ENCODE peak calls at places on chromosomes 12 and 14, in five cellular contexts. Q is thoracic aorta, H is astrocyte, P is dorsolateral prefrontal cortex, B is fibroblast of villous mesenchyme. F is an unnamed sample.

GRCh38 chr14:55482936-55483605 is 42.7 kb upstream of the TBPL2 start:
- DNase-seq in P (no peak), Q (no peak), H (peak), B (no peak), F (no peak)

GRCh38 chr14:101459392-101459900 is 101.8 kb upstream of the DIO3 start:
- DNase-seq in Q (no peak), H (no peak), P (no peak), B (no peak), F (no peak)

GRCh38 chr12:15364221-15365170 is 42.2 kb downstream of the PTPRO start:
- DNase-seq in B (no peak), H (peak), P (no peak), Q (no peak), F (peak)

GRCh38 chr12:82474798-82475184 is 116.5 kb downstream of the METTL25 start:
- DNase-seq in P (no peak), H (peak), Q (no peak), B (no peak), F (no peak)

GRCh38 chr12:79522657-79523386 is 167.9 kb downstream of the PAWR start:
- DNase-seq in H (no peak), B (no peak), P (no peak), Q (no peak), F (no peak)

GRCh38 chr14:20454359-20454644 is 310 bp downstream of the OSGEP start:
- DNase-seq in P (no peak), H (peak), Q (peak), B (peak), F (peak)

GRCh38 chr12:7064516-7064915 is 4.0 kb downstream of the C1S start:
- DNase-seq in H (no peak), P (no peak), B (no peak), Q (no peak), F (peak)

GRCh38 chr14:37903561-37904191 is 304.0 kb upstream of the SSTR1 start:
- DNase-seq in B (peak), Q (no peak), H (peak), P (peak), F (peak)

GRCh38 chr12:111180830-111181726 is 187.8 kb downstream of the PHETA1 start:
- DNase-seq in P (peak), Q (peak), H (no peak), B (peak), F (peak)

GRCh38 chr12:4960547-4960946 is 50.8 kb downstream of the KCNA1 start:
- DNase-seq in Q (no peak), B (no peak), P (peak), H (no peak), F (no peak)

GRCh38 chr14:24895622-24896021 is 154.3 kb downstream of the STXBP6 start:
- DNase-seq in B (no peak), P (no peak), H (no peak), Q (no peak), F (no peak)

GRCh38 chr14:60204843-60205774 is 39.9 kb upstream of the DHRS7 start:
- DNase-seq in Q (no peak), P (no peak), H (no peak), B (no peak), F (no peak)

GRCh38 chr12:76820888-76821482 is 57.1 kb downstream of the ZDHHC17 start:
- DNase-seq in B (peak), Q (no peak), H (peak), P (no peak), F (peak)

GRCh38 chr14:68596701-68597100 is 196.2 kb downstream of the ZFP36L1 start:
- DNase-seq in B (no peak), Q (no peak), P (no peak), H (no peak), F (no peak)

GRCh38 chr12:116164263-116164817 is 113.2 kb downstream of the MED13L start:
- DNase-seq in B (peak), Q (no peak), H (peak), P (no peak), F (no peak)

DNA sequence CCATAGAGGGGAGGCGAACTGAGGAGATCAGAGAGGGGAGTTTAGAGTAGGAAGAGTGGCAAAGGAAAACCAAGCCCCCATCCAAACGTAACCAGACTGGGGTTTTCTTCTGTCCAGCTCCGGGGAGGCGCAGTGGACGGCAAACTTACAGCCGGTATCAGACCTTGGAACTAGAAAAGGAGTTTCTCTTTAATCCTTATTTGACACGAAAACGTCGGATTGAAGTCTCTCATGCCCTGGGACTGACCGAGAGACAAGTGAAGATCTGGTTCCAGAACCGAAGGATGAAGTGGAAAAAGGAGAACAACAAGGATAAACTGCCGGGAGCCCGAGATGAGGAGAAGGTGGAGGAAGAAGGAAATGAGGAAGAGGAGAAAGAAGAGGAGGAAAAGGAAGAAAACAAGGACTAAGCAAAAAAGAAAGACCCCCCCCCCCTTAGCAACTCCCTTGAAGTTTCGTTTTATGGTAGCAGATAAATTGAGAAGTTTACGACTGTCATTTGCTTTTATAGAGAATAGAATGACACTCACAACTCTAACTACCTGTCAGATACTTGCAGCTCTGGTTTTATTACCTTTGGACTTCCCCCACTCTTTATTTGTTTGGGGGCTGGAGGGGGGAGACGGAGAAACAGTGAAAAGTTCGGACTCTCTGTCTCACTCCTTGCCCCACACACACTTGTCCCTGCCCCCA is 2.3 kb downstream of the HOXC8 start:
- DNase-seq in P (no peak), Q (no peak), B (no peak), H (no peak), F (no peak)
- H3K4me3 ChIP-seq in P (no peak), Q (no peak), B (peak), H (no peak), F (peak)

GRCh38 chr12:25419595-25419994 is 133.5 kb downstream of the LMNTD1 start:
- DNase-seq in B (no peak), Q (no peak), H (no peak), P (no peak), F (no peak)
- TF ChIP-seq CTCF in B (no peak), Q (no peak), H (no peak), P (no peak), F (no peak)

GRCh38 chr12:89019439-89020120 is 332.7 kb downstream of the DUSP6 start:
- DNase-seq in P (peak), B (peak), Q (peak), H (peak), F (peak)
- H3K4me3 ChIP-seq in P (peak), B (peak), Q (peak), H (peak), F (peak)

GRCh38 chr14:75794615-75795038 is 133.6 kb downstream of the TTLL5 start:
- DNase-seq in Q (no peak), B (peak), H (peak), P (no peak), F (peak)
- TF ChIP-seq CTCF in Q (peak), B (peak), H (peak), P (peak), F (peak)

DNA sequence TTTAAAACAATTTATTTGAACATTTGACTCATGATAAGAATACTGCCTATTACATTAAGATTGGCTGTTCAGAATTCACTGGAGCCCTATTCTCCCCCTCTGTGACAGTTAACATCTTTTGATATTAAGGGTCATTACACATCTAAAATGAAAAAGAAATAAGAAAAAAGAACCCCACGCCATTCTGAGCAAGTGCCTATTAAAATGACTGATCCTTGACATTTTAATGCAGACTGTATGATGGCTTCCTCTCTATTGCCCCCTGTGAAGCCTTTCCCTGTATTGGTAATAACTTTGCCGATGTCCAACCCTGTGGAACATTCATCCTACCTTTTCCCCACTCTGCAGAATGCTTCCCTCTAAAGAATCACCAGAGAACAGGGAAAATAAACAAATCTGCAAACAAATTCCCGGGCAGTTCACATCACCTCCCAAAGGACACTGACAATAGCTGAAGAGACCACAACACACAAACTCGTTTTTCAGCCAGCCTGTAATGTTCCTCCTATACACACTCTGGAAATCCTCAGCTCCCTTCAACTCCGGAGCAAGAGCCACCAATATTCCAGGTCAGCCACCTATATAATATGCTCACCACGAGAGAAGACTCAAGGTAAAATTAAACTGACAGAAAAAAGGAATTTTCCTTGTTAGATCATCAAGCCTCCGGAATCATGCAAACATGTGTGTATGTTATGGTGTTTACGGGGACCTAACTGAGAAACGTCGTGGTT is 2.1 kb downstream of the NIN start:
- DNase-seq in P (no peak), Q (no peak), H (no peak), B (no peak), F (no peak)
- H3K4me3 ChIP-seq in P (peak), Q (peak), H (peak), B (peak), F (peak)

GRCh38 chr12:22016982-22017381 is 29.0 kb upstream of the CMAS start:
- DNase-seq in H (no peak), B (no peak), Q (no peak), P (no peak), F (no peak)

GRCh38 chr12:22014041-22014782 is 31.8 kb upstream of the CMAS start:
- DNase-seq in B (peak), Q (no peak), P (no peak), H (no peak), F (peak)

GRCh38 chr12:22014783-22015144 is 31.3 kb upstream of the CMAS start:
- DNase-seq in Q (no peak), P (no peak), B (peak), H (no peak), F (peak)

GRCh38 chr12:22018860-22019259 is 27.2 kb upstream of the CMAS start:
- DNase-seq in Q (no peak), B (no peak), P (no peak), H (no peak), F (peak)
- TF ChIP-seq CTCF in Q (peak), B (no peak), P (peak), H (peak), F (peak)

DNA sequence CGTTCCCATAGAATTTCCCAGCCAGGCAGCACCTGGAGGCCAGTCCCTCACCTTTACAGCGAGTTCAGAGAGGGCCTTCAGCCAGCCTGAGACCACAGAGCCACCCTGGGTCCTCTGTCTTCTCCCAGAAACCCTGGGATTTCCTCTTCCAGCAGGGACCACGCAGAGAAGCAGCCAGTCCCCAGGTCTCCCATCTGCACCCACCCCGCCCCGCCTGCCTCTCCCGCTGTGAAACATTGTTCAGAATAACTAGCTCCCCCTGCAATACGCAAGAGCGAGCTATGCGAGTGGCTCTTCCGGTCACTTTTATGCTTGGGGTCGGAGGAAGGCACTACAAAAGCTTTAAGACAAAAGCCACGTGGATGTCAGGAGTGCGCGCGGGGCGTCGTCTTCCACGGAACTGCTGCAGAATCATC is 77.8 kb downstream of the SERPINA3 start:
- DNase-seq in B (no peak), Q (no peak), H (no peak), P (no peak), F (no peak)
- H3K4me3 ChIP-seq in B (no peak), Q (no peak), H (no peak), P (no peak), F (no peak)

GRCh38 chr12:130366159-130366558 is 28.5 kb downstream of the PIWIL1 start:
- DNase-seq in Q (no peak), H (no peak), B (no peak), P (no peak), F (no peak)

GRCh38 chr12:130372936-130373335 is 35.2 kb downstream of the PIWIL1 start:
- DNase-seq in Q (no peak), B (no peak), P (no peak), H (no peak), F (no peak)

GRCh38 chr12:130367003-130367402 is 29.3 kb downstream of the PIWIL1 start:
- DNase-seq in H (no peak), Q (no peak), P (no peak), B (no peak), F (no peak)

GRCh38 chr12:130364578-130364977 is 26.9 kb downstream of the PIWIL1 start:
- DNase-seq in P (no peak), Q (no peak), B (no peak), H (no peak), F (no peak)

GRCh38 chr12:130367523-130367922 is 29.8 kb downstream of the PIWIL1 start:
- DNase-seq in Q (no peak), H (no peak), B (no peak), P (no peak), F (no peak)
- TF ChIP-seq CTCF in Q (no peak), H (no peak), B (no peak), P (no peak), F (no peak)

GRCh38 chr14:64993263-64993662 is 6.6 kb downstream of the FNTB start:
- DNase-seq in P (no peak), H (no peak), B (peak), Q (no peak), F (no peak)
- H3K4me3 ChIP-seq in P (no peak), H (no peak), B (no peak), Q (no peak), F (no peak)

DNA sequence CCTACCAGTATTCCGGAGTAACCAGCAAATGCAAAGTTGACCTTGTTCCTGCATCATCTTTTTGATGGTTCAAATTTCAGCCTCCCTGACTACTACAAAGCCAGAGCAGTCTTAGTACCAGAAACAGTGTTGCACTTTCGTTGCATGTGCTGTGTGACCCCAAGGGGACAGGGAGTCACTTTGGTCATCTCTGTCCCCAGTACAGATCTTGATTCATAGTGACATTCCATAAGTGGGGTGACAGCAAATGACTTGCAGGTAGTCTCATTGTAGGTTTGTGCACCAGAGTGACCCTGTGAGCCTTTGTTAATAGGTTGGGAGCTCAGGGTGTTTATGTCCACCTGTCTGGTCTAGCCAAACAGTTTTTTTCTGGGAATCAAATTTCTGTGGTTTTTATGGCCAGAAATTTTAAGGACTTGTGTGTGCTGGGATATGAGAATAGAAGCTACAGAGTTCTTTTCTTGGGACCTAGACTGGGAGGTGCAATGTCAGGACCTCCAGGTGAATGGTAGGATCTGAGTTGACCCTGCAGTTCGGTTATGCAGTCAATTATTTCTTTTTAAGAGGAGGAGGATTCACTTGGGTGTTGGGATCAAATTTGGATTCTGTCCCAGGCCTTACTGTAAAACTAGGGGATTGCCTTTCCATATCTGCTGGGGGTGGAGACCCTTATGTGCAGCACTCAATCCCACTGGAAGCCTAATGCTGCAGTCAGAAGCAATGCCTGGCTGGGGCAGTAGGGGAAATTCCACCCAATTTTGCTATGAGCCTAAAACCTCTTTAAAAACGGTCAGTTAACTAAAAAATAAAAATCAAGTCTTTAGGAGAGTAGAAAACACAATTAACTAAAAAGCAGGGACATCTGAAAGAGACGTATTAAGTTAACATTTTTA is 10.1 kb downstream of the EIF5 start:
- DNase-seq in B (no peak), Q (no peak), P (no peak), H (no peak), F (no peak)
- TF ChIP-seq CTCF in B (no peak), Q (no peak), P (no peak), H (no peak), F (no peak)

F was measured in fibroblast of mammary gland.